ENCODE peak calls at places on chromosome 19, in six cellular contexts. W is H1, K is K562, X is HepG2, H is HCT116, C is GM12878. V is an unnamed sample.

GRCh38 chr19:38869836-38870607 is 8.1 kb downstream of the RINL start:
- DNase-seq in W (no peak), K (no peak), X (no peak), H (no peak), C (no peak), V (peak; percentile 89)

GRCh38 chr19:35265126-35265995 is 3.4 kb upstream of the USF2 start:
- DNase-seq in W (no peak), K (no peak), X (no peak), H (no peak), C (no peak), V (peak; percentile 8)

GRCh38 chr19:38361633-38362075 is 12.7 kb upstream of the PSMD8 start:
- DNase-seq in W (peak; percentile 78), K (peak; percentile 91), X (peak; percentile 66), H (peak; percentile 73), C (no peak), V (peak; percentile 94)

GRCh38 chr19:44499559-44499958 is 763 bp downstream of the ZNF180 start:
- DNase-seq in W (peak; percentile 9), K (no peak), X (no peak), H (no peak), C (no peak), V (peak; percentile 28)

GRCh38 chr19:46453661-46454060 is 17.7 kb downstream of the PNMA8A start:
- DNase-seq in W (no peak), K (no peak), X (no peak), H (no peak), C (no peak), V (no peak)

GRCh38 chr19:30222428-30222873 is 149.7 kb upstream of the ZNF536 start:
- DNase-seq in W (no peak), K (peak; percentile 68), X (no peak), H (no peak), C (no peak), V (peak; percentile 76)

GRCh38 chr19:10269333-10270179 is 1.4 kb upstream of the ICAM1 start:
- DNase-seq in W (no peak), K (peak; percentile 80), X (peak; percentile 51), H (peak; percentile 47), C (no peak), V (peak; percentile 93)

GRCh38 chr19:39696418-39696817 is 7.9 kb upstream of the LGALS14 start:
- DNase-seq in W (no peak), K (no peak), X (peak; percentile 25), H (no peak), C (no peak), V (no peak)

GRCh38 chr19:31272707-31273106 is 76.5 kb downstream of the TSHZ3 start:
- DNase-seq in W (no peak), K (no peak), X (no peak), H (no peak), C (no peak), V (no peak)

GRCh38 chr19:7705387-7706187 is 3.7 kb upstream of the FCER2 start:
- DNase-seq in W (no peak), K (no peak), X (no peak), H (no peak), C (peak; percentile 91), V (no peak)

GRCh38 chr19:52221831-52222375 is 32.1 kb downstream of the PPP2R1A start:
- DNase-seq in W (no peak), K (no peak), X (no peak), H (no peak), C (no peak), V (no peak)

GRCh38 chr19:13154911-13155471 is 4.8 kb downstream of the IER2 start:
- DNase-seq in W (no peak), K (peak; percentile 50), X (peak; percentile 75), H (peak; percentile 91), C (no peak), V (peak; percentile 94)

GRCh38 chr19:35844482-35845214 is 7.7 kb downstream of the NPHS1 start:
- DNase-seq in W (no peak), K (no peak), X (no peak), H (no peak), C (no peak), V (no peak)

GRCh38 chr19:35703343-35703742 is 1.0 kb upstream of the ZBTB32 start:
- DNase-seq in W (no peak), K (no peak), X (no peak), H (no peak), C (no peak), V (peak; percentile 45)

GRCh38 chr19:10271543-10272086 is 695 bp downstream of the ICAM1 start:
- DNase-seq in W (no peak), K (peak; percentile 28), X (no peak), H (no peak), C (no peak), V (no peak)

GRCh38 chr19:32674153-32674958 is 624 bp downstream of the ANKRD27 start:
- DNase-seq in W (no peak), K (no peak), X (no peak), H (no peak), C (no peak), V (no peak)

GRCh38 chr19:51396175-51396574 is 5.8 kb upstream of the C19orf84 start:
- DNase-seq in W (no peak), K (no peak), X (no peak), H (no peak), C (no peak), V (no peak)

GRCh38 chr19:40681039-40681438 is 9.4 kb downstream of the NUMBL start:
- DNase-seq in W (no peak), K (no peak), X (no peak), H (no peak), C (no peak), V (no peak)

GRCh38 chr19:31261651-31262331 is 87.4 kb downstream of the TSHZ3 start:
- DNase-seq in W (no peak), K (no peak), X (no peak), H (no peak), C (no peak), V (no peak)

GRCh38 chr19:12840091-12841079 is 2.1 kb downstream of the MAST1 start:
- DNase-seq in W (peak; percentile 97), K (peak; percentile 97), X (no peak), H (peak; percentile 93), C (no peak), V (peak; percentile 100)

DNA sequence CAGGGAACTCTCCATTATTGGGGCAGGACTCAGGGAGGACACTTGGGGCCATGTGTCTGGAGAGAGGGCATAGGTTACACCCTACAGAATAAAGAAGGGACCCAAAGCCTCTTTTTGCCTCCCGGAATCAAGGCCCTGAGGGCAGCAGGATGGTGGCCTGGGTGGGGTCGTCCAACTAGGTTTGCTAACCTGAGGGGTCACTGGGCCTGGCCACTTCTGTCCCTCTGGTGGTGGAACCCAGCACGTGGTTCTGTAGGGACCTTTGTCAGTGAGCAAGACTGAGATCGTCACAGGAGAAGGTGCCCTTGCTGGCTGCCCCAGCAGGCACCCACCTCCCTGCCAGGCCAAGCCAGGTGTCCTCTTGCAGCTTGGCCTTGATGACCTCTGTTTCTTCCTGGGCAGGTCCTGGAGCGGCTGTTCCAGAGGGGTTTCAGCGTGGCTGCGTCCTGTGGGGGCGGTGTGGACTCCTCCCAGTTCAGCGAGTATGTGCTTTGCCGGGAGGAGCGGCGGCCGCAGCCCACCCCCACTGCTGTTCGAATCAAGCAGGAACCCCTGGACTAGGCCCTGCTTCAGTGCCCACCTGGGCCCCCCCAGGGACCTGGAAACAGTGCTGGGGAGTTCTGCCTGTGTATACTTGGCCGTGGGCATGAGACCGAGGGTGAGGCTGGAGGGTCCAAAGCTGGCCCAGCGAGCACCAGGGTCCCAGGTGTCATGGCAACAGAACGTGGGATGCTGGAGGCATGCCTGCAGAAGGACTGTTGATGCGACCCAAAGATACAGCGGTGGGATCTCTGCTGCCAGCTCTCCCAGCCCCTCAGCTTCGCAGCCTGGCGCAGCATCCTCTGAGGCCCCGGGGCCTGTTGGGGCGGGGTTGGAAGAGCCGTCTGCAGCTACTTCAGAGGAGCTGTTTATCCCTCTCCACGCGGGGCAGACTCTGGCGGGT is 16.0 kb downstream of the KCTD15 start:
- DNase-seq in W (no peak), K (no peak), X (no peak), H (no peak), C (no peak), V (no peak)
- TF ChIP-seq ATF3 in W (no peak), K (no peak), X (no peak), H (no peak), C (no peak), V (no peak)

GRCh38 chr19:11482384-11483050 is 1.7 kb upstream of the ELAVL3 start:
- DNase-seq in W (peak; percentile 53), K (peak; percentile 90), X (peak; percentile 45), H (peak; percentile 51), C (peak; percentile 50), V (peak; percentile 89)

GRCh38 chr19:11480081-11480926 is 542 bp downstream of the ELAVL3 start:
- DNase-seq in W (no peak), K (no peak), X (no peak), H (no peak), C (no peak), V (peak; percentile 26)

GRCh38 chr19:11480927-11481776 is at the start of gene ELAVL3:
- DNase-seq in W (no peak), K (no peak), X (no peak), H (no peak), C (no peak), V (peak; percentile 69)

GRCh38 chr19:11483176-11484111 is 2.6 kb upstream of the ELAVL3 start:
- DNase-seq in W (no peak), K (no peak), X (no peak), H (no peak), C (no peak), V (peak; percentile 47)

DNA sequence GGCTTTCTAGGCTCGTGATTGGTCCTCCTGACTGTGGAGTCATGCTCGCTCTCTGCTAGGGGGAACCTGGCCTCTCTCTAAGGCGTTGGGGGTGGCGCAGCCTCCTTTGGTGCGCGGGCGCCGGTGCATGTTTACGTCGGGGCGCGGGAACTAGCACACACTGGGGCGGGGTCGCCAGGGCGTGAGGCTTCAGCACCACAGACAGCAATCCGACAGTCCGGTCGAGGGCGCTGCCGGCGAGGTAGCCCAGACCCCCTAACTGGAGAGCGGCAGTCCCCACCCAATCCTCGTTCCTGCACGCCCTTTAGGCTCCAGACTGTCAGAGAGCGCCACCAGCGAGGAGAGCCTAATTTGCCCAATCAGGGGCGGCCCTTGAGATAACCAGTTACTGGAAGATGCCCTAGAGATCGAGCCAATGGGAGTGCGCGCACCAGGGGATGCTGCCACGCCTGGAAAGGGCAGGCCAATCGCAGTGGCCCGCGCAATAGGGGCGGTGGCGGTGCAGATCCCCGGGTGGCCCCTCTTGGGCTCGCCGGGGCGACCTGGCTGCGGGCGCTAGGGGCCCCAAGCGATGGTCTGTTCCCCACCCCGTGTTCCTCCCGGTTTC is 1.0 kb upstream of the ELAVL3 start:
- DNase-seq in W (peak; percentile 79), K (peak; percentile 94), X (peak; percentile 52), H (no peak), C (peak; percentile 54), V (peak; percentile 85)
- TF ChIP-seq ATF3 in W (no peak), K (no peak), X (no peak), H (no peak), C (no peak), V (peak; percentile 68)

GRCh38 chr19:2546128-2547032 is 70.5 kb downstream of the GADD45B start:
- DNase-seq in W (no peak), K (no peak), X (peak; percentile 88), H (no peak), C (no peak), V (peak; percentile 67)
- TF ChIP-seq ATF3 in W (no peak), K (peak; percentile 6), X (peak; percentile 11), H (no peak), C (no peak), V (no peak)

GRCh38 chr19:4567584-4568071 is 8.1 kb upstream of the SEMA6B start:
- DNase-seq in W (peak; percentile 66), K (peak; percentile 79), X (peak; percentile 40), H (no peak), C (no peak), V (peak; percentile 96)
- TF ChIP-seq ATF3 in W (no peak), K (no peak), X (no peak), H (no peak), C (no peak), V (no peak)

GRCh38 chr19:17468302-17469091 is 1.8 kb upstream of the SLC27A1 start:
- DNase-seq in W (no peak), K (no peak), X (no peak), H (no peak), C (no peak), V (no peak)
- TF ChIP-seq ATF3 in W (no peak), K (no peak), X (no peak), H (no peak), C (no peak), V (no peak)

V was measured in WTC11.